ENCODE peak calls at places on chromosomes 7 and 10, in eight cellular contexts. One of them, this sample, is unnamed.

GRCh38 chr10:13351340-13351915 is 3.3 kb upstream of the SEPHS1 start:
- DNase-seq in hepatocyte: no peak
- DNase-seq in stomach: no peak
- DNase-seq in Karpas-422: peak; percentile 53
- DNase-seq in HCT116: no peak
- DNase-seq in mucosa of descending colon: no peak
- DNase-seq in heart right ventricle: no peak
- DNase-seq in cardiac muscle cell: no peak
- DNase-seq in this sample: peak; percentile 55

GRCh38 chr7:40755438-40755837 is 620.6 kb downstream of the SUGCT start:
- DNase-seq in hepatocyte: peak; percentile 15
- DNase-seq in stomach: no peak
- DNase-seq in Karpas-422: no peak
- DNase-seq in HCT116: no peak
- DNase-seq in mucosa of descending colon: no peak
- DNase-seq in heart right ventricle: no peak
- DNase-seq in cardiac muscle cell: no peak
- DNase-seq in this sample: no peak

GRCh38 chr10:28367865-28368541 is 65.1 kb upstream of the MPP7 start:
- DNase-seq in hepatocyte: no peak
- DNase-seq in stomach: no peak
- DNase-seq in Karpas-422: no peak
- DNase-seq in HCT116: no peak
- DNase-seq in mucosa of descending colon: no peak
- DNase-seq in heart right ventricle: no peak
- DNase-seq in cardiac muscle cell: no peak
- DNase-seq in this sample: no peak

GRCh38 chr10:36888925-36889573 is 236.3 kb upstream of the ANKRD30A start:
- DNase-seq in hepatocyte: peak; percentile 59
- DNase-seq in stomach: peak; percentile 42
- DNase-seq in Karpas-422: peak; percentile 87
- DNase-seq in HCT116: peak; percentile 8
- DNase-seq in mucosa of descending colon: peak; percentile 24
- DNase-seq in heart right ventricle: no peak
- DNase-seq in cardiac muscle cell: peak; percentile 68
- DNase-seq in this sample: peak; percentile 22

GRCh38 chr10:114498413-114499111 is 94.3 kb upstream of the AFAP1L2 start:
- DNase-seq in hepatocyte: no peak
- DNase-seq in stomach: no peak
- DNase-seq in Karpas-422: peak; percentile 79
- DNase-seq in HCT116: no peak
- DNase-seq in mucosa of descending colon: no peak
- DNase-seq in heart right ventricle: no peak
- DNase-seq in cardiac muscle cell: no peak
- DNase-seq in this sample: no peak

GRCh38 chr7:40199076-40199802 is 64.4 kb downstream of the SUGCT start:
- DNase-seq in hepatocyte: peak; percentile 8
- DNase-seq in stomach: no peak
- DNase-seq in Karpas-422: peak; percentile 41
- DNase-seq in HCT116: no peak
- DNase-seq in mucosa of descending colon: no peak
- DNase-seq in heart right ventricle: no peak
- DNase-seq in cardiac muscle cell: peak; percentile 51
- DNase-seq in this sample: no peak

GRCh38 chr7:101952355-101953247 is 135.2 kb downstream of the CUX1 start:
- DNase-seq in hepatocyte: peak; percentile 51
- DNase-seq in stomach: no peak
- DNase-seq in Karpas-422: no peak
- DNase-seq in HCT116: peak; percentile 86
- DNase-seq in mucosa of descending colon: no peak
- DNase-seq in heart right ventricle: no peak
- DNase-seq in cardiac muscle cell: no peak
- DNase-seq in this sample: no peak

GRCh38 chr7:139034855-139035587 is 821 bp downstream of the ZC3HAV1L start:
- DNase-seq in hepatocyte: peak; percentile 49
- DNase-seq in stomach: no peak
- DNase-seq in Karpas-422: no peak
- DNase-seq in HCT116: no peak
- DNase-seq in mucosa of descending colon: peak; percentile 49
- DNase-seq in heart right ventricle: peak; percentile 56
- DNase-seq in cardiac muscle cell: no peak
- DNase-seq in this sample: no peak

GRCh38 chr7:139482662-139483466 is 609 bp downstream of the KLRG2 start:
- DNase-seq in hepatocyte: peak; percentile 41
- DNase-seq in stomach: no peak
- DNase-seq in Karpas-422: no peak
- DNase-seq in HCT116: no peak
- DNase-seq in mucosa of descending colon: no peak
- DNase-seq in heart right ventricle: no peak
- DNase-seq in cardiac muscle cell: peak; percentile 56
- DNase-seq in this sample: no peak

GRCh38 chr7:88366845-88367244 is 60.2 kb upstream of the STEAP4 start:
- DNase-seq in hepatocyte: no peak
- DNase-seq in stomach: no peak
- DNase-seq in Karpas-422: no peak
- DNase-seq in HCT116: no peak
- DNase-seq in mucosa of descending colon: no peak
- DNase-seq in heart right ventricle: no peak
- DNase-seq in cardiac muscle cell: no peak
- DNase-seq in this sample: no peak

GRCh38 chr7:43112941-43113621 is 634 bp downstream of the HECW1 start:
- DNase-seq in hepatocyte: peak; percentile 73
- DNase-seq in stomach: no peak
- DNase-seq in Karpas-422: no peak
- DNase-seq in HCT116: no peak
- DNase-seq in mucosa of descending colon: no peak
- DNase-seq in heart right ventricle: no peak
- DNase-seq in cardiac muscle cell: peak; percentile 68
- DNase-seq in this sample: no peak

GRCh38 chr10:17655567-17656146 is 11.7 kb downstream of the STAM start:
- DNase-seq in hepatocyte: no peak
- DNase-seq in stomach: no peak
- DNase-seq in Karpas-422: no peak
- DNase-seq in HCT116: no peak
- DNase-seq in mucosa of descending colon: no peak
- DNase-seq in heart right ventricle: no peak
- DNase-seq in cardiac muscle cell: no peak
- DNase-seq in this sample: no peak

GRCh38 chr7:97499204-97499603 is 232.7 kb upstream of the TAC1 start:
- DNase-seq in hepatocyte: peak; percentile 55
- DNase-seq in stomach: peak; percentile 26
- DNase-seq in Karpas-422: peak; percentile 71
- DNase-seq in HCT116: peak; percentile 29
- DNase-seq in mucosa of descending colon: peak; percentile 59
- DNase-seq in heart right ventricle: no peak
- DNase-seq in cardiac muscle cell: peak; percentile 49
- DNase-seq in this sample: peak; percentile 5

GRCh38 chr10:31896972-31897384 is 31.7 kb downstream of the ARHGAP12 start:
- DNase-seq in hepatocyte: peak; percentile 12
- DNase-seq in stomach: no peak
- DNase-seq in Karpas-422: no peak
- DNase-seq in HCT116: peak; percentile 48
- DNase-seq in mucosa of descending colon: no peak
- DNase-seq in heart right ventricle: no peak
- DNase-seq in cardiac muscle cell: no peak
- DNase-seq in this sample: no peak

GRCh38 chr7:123096434-123096833 is 100.9 kb upstream of the TAS2R16 start:
- DNase-seq in hepatocyte: no peak
- DNase-seq in stomach: no peak
- DNase-seq in Karpas-422: no peak
- DNase-seq in HCT116: no peak
- DNase-seq in mucosa of descending colon: no peak
- DNase-seq in heart right ventricle: no peak
- DNase-seq in cardiac muscle cell: no peak
- DNase-seq in this sample: no peak

DNA sequence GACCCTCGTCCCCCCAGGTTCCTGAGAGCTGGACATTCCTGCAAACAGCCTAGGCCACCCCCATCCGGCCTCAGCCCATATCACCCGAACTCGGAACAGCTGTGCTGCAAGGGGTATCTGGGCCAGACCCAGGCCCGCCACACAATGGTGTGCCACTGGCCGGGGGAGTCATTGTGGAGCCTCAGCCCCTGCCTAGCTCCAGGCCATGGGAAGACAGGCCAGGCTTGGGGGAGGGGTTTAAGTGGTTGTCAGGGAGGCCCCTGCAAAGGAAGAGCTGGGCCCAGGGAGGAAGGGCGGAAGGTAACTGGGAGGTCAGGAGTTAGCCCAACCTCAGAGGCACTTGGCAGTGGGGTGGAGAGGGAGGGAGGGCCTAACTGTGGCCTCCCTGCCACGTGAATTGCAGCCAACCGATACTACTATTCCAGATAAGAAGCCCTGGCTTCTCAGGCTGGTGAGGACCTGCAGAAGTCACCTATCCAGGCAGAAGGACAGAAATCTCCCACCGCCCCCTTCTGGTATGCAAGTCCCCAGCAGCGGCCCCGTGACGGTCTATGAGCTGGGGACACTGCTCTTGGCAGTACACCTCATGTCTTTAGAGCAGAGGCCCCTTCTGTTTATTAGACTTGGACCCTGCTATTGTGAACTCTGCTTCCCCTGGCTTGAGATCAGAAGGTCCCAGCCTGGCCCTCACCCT is 26.8 kb downstream of the VSIR start:
- DNase-seq in hepatocyte: peak; percentile 77
- DNase-seq in stomach: peak; percentile 73
- DNase-seq in Karpas-422: peak; percentile 74
- DNase-seq in HCT116: no peak
- DNase-seq in mucosa of descending colon: peak; percentile 71
- DNase-seq in heart right ventricle: peak; percentile 79
- DNase-seq in cardiac muscle cell: peak; percentile 89
- DNase-seq in this sample: no peak
- H3K4me3 ChIP-seq in hepatocyte: no peak overlapping the region
- H3K4me3 ChIP-seq in stomach: no peak overlapping the region
- H3K4me3 ChIP-seq in Karpas-422: no peak overlapping the region
- H3K4me3 ChIP-seq in HCT116: no peak overlapping the region
- H3K4me3 ChIP-seq in mucosa of descending colon: no peak overlapping the region
- H3K4me3 ChIP-seq in heart right ventricle: no peak overlapping the region
- H3K4me3 ChIP-seq in cardiac muscle cell: no peak overlapping the region
- H3K4me3 ChIP-seq in this sample: no peak overlapping the region

GRCh38 chr10:68870545-68871104 is 30.5 kb upstream of the DDX50 start:
- DNase-seq in hepatocyte: no peak
- DNase-seq in stomach: no peak
- DNase-seq in Karpas-422: no peak
- DNase-seq in HCT116: no peak
- DNase-seq in mucosa of descending colon: no peak
- DNase-seq in heart right ventricle: no peak
- DNase-seq in cardiac muscle cell: no peak
- DNase-seq in this sample: no peak

GRCh38 chr10:68869623-68870022 is 31.5 kb upstream of the DDX50 start:
- DNase-seq in hepatocyte: no peak
- DNase-seq in stomach: no peak
- DNase-seq in Karpas-422: no peak
- DNase-seq in HCT116: no peak
- DNase-seq in mucosa of descending colon: no peak
- DNase-seq in heart right ventricle: no peak
- DNase-seq in cardiac muscle cell: no peak
- DNase-seq in this sample: no peak

GRCh38 chr10:68871105-68871711 is 29.9 kb upstream of the DDX50 start:
- DNase-seq in hepatocyte: peak; percentile 46
- DNase-seq in stomach: no peak
- DNase-seq in Karpas-422: no peak
- DNase-seq in HCT116: no peak
- DNase-seq in mucosa of descending colon: no peak
- DNase-seq in heart right ventricle: peak; percentile 5
- DNase-seq in cardiac muscle cell: peak; percentile 52
- DNase-seq in this sample: no peak

GRCh38 chr10:68870061-68870460 is 31.1 kb upstream of the DDX50 start:
- DNase-seq in hepatocyte: no peak
- DNase-seq in stomach: no peak
- DNase-seq in Karpas-422: no peak
- DNase-seq in HCT116: no peak
- DNase-seq in mucosa of descending colon: no peak
- DNase-seq in heart right ventricle: no peak
- DNase-seq in cardiac muscle cell: no peak
- DNase-seq in this sample: no peak

GRCh38 chr10:68871731-68872342 is 29.3 kb upstream of the DDX50 start:
- DNase-seq in hepatocyte: peak; percentile 75
- DNase-seq in stomach: no peak
- DNase-seq in Karpas-422: no peak
- DNase-seq in HCT116: no peak
- DNase-seq in mucosa of descending colon: no peak
- DNase-seq in heart right ventricle: no peak
- DNase-seq in cardiac muscle cell: peak; percentile 64
- DNase-seq in this sample: no peak
- H3K4me3 ChIP-seq in hepatocyte: no peak overlapping the region
- H3K4me3 ChIP-seq in stomach: no peak overlapping the region
- H3K4me3 ChIP-seq in Karpas-422: no peak overlapping the region
- H3K4me3 ChIP-seq in HCT116: no peak overlapping the region
- H3K4me3 ChIP-seq in mucosa of descending colon: no peak overlapping the region
- H3K4me3 ChIP-seq in heart right ventricle: no peak overlapping the region
- H3K4me3 ChIP-seq in cardiac muscle cell: no peak overlapping the region
- H3K4me3 ChIP-seq in this sample: no peak overlapping the region

GRCh38 chr7:155646669-155647068 is 2.2 kb downstream of the RBM33 start:
- DNase-seq in hepatocyte: no peak
- DNase-seq in stomach: no peak
- DNase-seq in Karpas-422: no peak
- DNase-seq in HCT116: no peak
- DNase-seq in mucosa of descending colon: no peak
- DNase-seq in heart right ventricle: no peak
- DNase-seq in cardiac muscle cell: no peak
- DNase-seq in this sample: no peak
- H3K4me3 ChIP-seq in hepatocyte: peak overlapping the region; percentile 19
- H3K4me3 ChIP-seq in stomach: peak overlapping the region; percentile 98
- H3K4me3 ChIP-seq in Karpas-422: peak overlapping the region; percentile 83
- H3K4me3 ChIP-seq in HCT116: no peak overlapping the region
- H3K4me3 ChIP-seq in mucosa of descending colon: no peak overlapping the region
- H3K4me3 ChIP-seq in heart right ventricle: peak overlapping the region; percentile 92
- H3K4me3 ChIP-seq in cardiac muscle cell: peak overlapping the region; percentile 92
- H3K4me3 ChIP-seq in this sample: no peak overlapping the region

GRCh38 chr7:44403176-44403759 is 77.9 kb upstream of the CAMK2B start:
- DNase-seq in hepatocyte: no peak
- DNase-seq in stomach: no peak
- DNase-seq in Karpas-422: no peak
- DNase-seq in HCT116: no peak
- DNase-seq in mucosa of descending colon: no peak
- DNase-seq in heart right ventricle: no peak
- DNase-seq in cardiac muscle cell: no peak
- DNase-seq in this sample: no peak

GRCh38 chr7:44411306-44411705 is 79.2 kb downstream of the NUDCD3 start:
- DNase-seq in hepatocyte: no peak
- DNase-seq in stomach: no peak
- DNase-seq in Karpas-422: no peak
- DNase-seq in HCT116: no peak
- DNase-seq in mucosa of descending colon: no peak
- DNase-seq in heart right ventricle: no peak
- DNase-seq in cardiac muscle cell: no peak
- DNase-seq in this sample: no peak

GRCh38 chr7:44403775-44404174 is 78.4 kb upstream of the CAMK2B start:
- DNase-seq in hepatocyte: no peak
- DNase-seq in stomach: no peak
- DNase-seq in Karpas-422: no peak
- DNase-seq in HCT116: no peak
- DNase-seq in mucosa of descending colon: no peak
- DNase-seq in heart right ventricle: no peak
- DNase-seq in cardiac muscle cell: no peak
- DNase-seq in this sample: no peak

DNA sequence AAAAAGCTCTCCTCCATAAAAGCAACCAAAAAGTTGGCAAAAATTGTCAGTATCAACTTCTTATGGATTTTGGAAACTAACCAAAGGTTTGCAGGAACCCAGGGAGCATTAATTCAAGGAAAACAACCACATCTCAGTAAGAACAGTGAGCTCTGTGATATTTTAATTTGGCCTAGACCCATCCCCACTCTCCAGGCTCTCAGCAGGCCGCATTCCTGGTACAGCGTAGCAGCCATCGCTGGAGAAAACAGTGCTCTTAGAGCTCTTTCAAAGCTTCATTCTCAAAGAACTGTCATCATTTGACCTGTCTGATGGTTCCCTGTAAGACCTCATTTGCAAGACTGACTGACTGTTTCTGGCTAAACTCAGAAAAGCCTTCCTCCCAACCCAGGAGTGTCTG is 81.9 kb downstream of the NUDCD3 start:
- DNase-seq in hepatocyte: no peak
- DNase-seq in stomach: no peak
- DNase-seq in Karpas-422: no peak
- DNase-seq in HCT116: no peak
- DNase-seq in mucosa of descending colon: no peak
- DNase-seq in heart right ventricle: no peak
- DNase-seq in cardiac muscle cell: peak; percentile 45
- DNase-seq in this sample: peak; percentile 31
- H3K4me3 ChIP-seq in hepatocyte: no peak overlapping the region
- H3K4me3 ChIP-seq in stomach: no peak overlapping the region
- H3K4me3 ChIP-seq in Karpas-422: no peak overlapping the region
- H3K4me3 ChIP-seq in HCT116: no peak overlapping the region
- H3K4me3 ChIP-seq in mucosa of descending colon: no peak overlapping the region
- H3K4me3 ChIP-seq in heart right ventricle: no peak overlapping the region
- H3K4me3 ChIP-seq in cardiac muscle cell: no peak overlapping the region
- H3K4me3 ChIP-seq in this sample: no peak overlapping the region

This sample was measured in iPS DF 6.9.